ENCODE peak calls at places on chromosomes 12 and 14, in ten cellular contexts. S, D, Y, B, Z, A, E, U, W and T are unnamed samples. For H3K27me3, the result is how much of the 10 kb centered on the place peaks cover.

GRCh38 chr12:69556383-69556782 is 28.9 kb upstream of the CCT2 start:
- DNase-seq in A (no peak), S (no peak), Y (no peak), Z (no peak), D (no peak), B (no peak), E (no peak), U (no peak), W (no peak), T (no peak)

GRCh38 chr12:5492562-5492961 is 60.7 kb downstream of the NTF3 start:
- DNase-seq in D (peak), W (no peak), Y (no peak), Z (no peak), B (no peak), U (no peak), E (no peak), S (no peak), A (no peak), T (no peak)

GRCh38 chr14:61466249-61466904 is 145.0 kb downstream of the PRKCH start:
- DNase-seq in D (peak), B (peak), Z (peak), U (no peak), S (no peak), A (no peak), Y (no peak), E (no peak), W (peak), T (peak)

GRCh38 chr12:119621878-119622277 is 28.3 kb downstream of the TMEM233 start:
- DNase-seq in Z (no peak), S (no peak), U (no peak), D (no peak), B (no peak), Y (no peak), E (no peak), A (no peak), W (no peak), T (no peak)

GRCh38 chr12:116390656-116391335 is 113.3 kb upstream of the MED13L start:
- DNase-seq in S (no peak), Y (no peak), E (no peak), Z (no peak), W (no peak), A (no peak), D (no peak), B (no peak), U (no peak), T (no peak)

GRCh38 chr12:104519190-104519857 is 62.6 kb downstream of the CHST11 start:
- DNase-seq in B (no peak), U (no peak), Y (peak), S (no peak), E (peak), D (peak), Z (no peak), W (no peak), A (no peak), T (no peak)

GRCh38 chr12:121751034-121751433 is 38.5 kb downstream of the TMEM120B start:
- DNase-seq in B (no peak), S (no peak), Z (no peak), W (no peak), E (peak), Y (no peak), D (no peak), U (no peak), A (no peak), T (no peak)

GRCh38 chr12:52865090-52865944 is 16.5 kb upstream of the KRT78 start:
- DNase-seq in Y (no peak), U (peak), B (peak), D (peak), A (peak), S (peak), W (peak), E (no peak), Z (peak), T (peak)

GRCh38 chr12:44626883-44627282 is 249.2 kb downstream of the NELL2 start:
- DNase-seq in U (no peak), A (no peak), E (no peak), Z (no peak), S (no peak), W (no peak), B (no peak), D (no peak), Y (no peak), T (no peak)

GRCh38 chr14:38430522-38430921 is 174.6 kb upstream of the CLEC14A start:
- DNase-seq in Z (no peak), W (no peak), D (no peak), A (no peak), S (no peak), E (no peak), Y (no peak), B (no peak), U (no peak), T (no peak)

GRCh38 chr12:46386360-46386867 is 13.8 kb upstream of the SLC38A2 start:
- DNase-seq in S (no peak), A (no peak), B (no peak), Y (no peak), Z (no peak), E (no peak), U (no peak), W (no peak), D (no peak), T (no peak)

GRCh38 chr14:80906946-80907345 is 34.6 kb downstream of the CEP128 start:
- DNase-seq in A (no peak), W (no peak), D (no peak), U (no peak), B (no peak), Z (no peak), Y (no peak), E (no peak), S (no peak), T (no peak)

GRCh38 chr14:70189678-70190077 is 927 bp upstream of the SLC8A3 start:
- DNase-seq in A (no peak), W (no peak), E (no peak), U (no peak), D (peak), Z (no peak), B (no peak), S (no peak), Y (no peak), T (no peak)
- H3K27me3 ChIP-seq in A (half or more), W (half or more), E (under half), U (under half), D (half or more), Z (half or more), B (under half), S (under half), Y (under half), T (under half)

DNA sequence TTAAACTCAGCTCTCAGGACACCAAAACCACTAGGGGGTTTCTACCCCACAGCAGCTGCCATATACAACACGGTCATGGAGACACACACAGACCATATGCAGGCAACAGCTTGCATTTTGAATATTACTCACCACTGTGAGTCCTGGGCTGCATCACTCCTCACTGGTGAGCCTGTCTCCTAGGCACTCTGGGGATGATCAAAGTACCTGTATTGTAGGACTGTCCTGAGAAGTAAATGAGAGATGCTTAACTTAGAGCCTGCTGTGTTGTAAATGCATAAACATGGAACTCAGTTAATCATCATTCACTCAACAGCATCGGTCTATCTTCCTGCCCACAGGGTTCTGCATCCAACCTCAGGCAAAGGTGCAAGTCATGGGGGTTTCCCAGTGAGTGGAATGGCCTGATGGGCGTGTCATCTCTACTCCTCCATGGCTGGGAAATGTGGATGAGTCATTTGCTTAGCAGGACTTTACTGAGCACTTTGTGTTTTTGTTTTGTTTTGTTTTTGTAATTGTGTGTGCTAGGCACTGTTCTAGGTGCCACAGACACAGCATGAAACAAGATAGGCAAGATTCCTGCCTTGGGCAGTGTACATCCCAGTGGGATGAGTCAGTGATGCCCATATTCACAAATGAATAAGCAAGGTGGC is 1141.2 kb upstream of the TMEM132C start:
- DNase-seq in D (peak), S (no peak), Z (no peak), A (no peak), B (no peak), U (no peak), E (no peak), Y (no peak), W (no peak), T (no peak)
- H3K27ac ChIP-seq in D (no peak), S (no peak), Z (no peak), A (no peak), B (no peak), U (no peak), E (peak), Y (no peak), W (no peak), T (no peak)

GRCh38 chr14:76759589-76759988 is 1.7 kb upstream of the VASH1 start:
- DNase-seq in U (no peak), S (no peak), E (no peak), W (no peak), D (peak), A (no peak), Y (no peak), Z (no peak), B (no peak), T (no peak)
- H3K27me3 ChIP-seq in U (under half), S (under half), E (under half), W (under half), D (under half), A (under half), Y (under half), Z (under half), B (under half), T (under half)

GRCh38 chr14:103138483-103139370 is 15.5 kb downstream of the TNFAIP2 start:
- DNase-seq in D (peak), A (no peak), U (peak), B (peak), Z (no peak), E (no peak), S (no peak), W (no peak), Y (no peak), T (no peak)
- H3K27ac ChIP-seq in D (no peak), A (no peak), U (no peak), B (peak), Z (no peak), E (no peak), S (no peak), W (no peak), Y (no peak), T (no peak)

DNA sequence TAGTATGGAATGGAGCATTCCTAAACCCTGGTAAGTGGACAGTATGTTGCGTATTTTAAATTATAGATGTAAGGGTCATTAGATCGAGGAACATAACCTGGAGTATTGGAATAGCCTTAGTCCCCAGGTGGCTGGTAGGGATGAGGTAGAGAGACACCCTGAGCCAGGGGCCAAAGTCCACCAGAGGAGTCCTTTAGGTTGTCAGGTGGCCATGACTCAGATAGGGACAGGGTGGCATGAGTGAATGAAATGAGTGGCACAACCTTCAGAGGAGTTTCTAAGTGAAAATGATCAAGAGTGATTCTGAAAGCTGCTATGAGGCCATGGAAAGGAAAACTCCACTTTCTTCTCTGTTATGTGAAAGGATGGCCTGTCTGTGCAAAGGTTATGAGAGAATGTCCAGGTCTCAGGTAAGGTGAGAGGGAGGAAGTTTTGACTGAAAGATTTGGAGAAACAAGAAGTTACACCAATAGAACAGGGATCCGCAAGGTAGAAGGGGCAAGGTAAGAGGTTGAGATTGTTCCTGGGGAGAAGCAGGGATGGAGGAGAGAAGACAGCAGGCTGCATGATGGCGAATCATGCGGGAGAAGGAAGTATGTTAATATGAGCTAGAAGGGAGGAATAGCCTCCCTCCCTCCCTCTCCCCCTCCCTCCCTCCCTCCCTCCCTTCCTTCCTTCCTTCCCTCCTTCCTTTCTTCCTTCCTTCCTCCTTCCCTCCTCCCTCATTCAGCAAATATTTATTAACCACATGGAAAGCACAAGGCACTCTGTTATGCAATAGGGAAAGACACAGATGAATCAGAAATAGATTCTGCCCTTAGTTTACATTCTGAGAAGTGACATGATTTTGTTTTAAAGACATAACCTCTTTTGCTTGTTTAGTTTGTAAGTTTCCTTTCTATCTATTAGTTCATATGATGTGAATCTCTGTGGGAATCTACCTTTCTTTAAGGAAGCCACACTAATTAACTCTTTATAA is 14.0 kb upstream of the RIPK3 start:
- DNase-seq in Y (no peak), A (no peak), B (no peak), W (no peak), U (peak), S (no peak), D (peak), Z (no peak), E (no peak), T (no peak)
- H3K27me3 ChIP-seq in Y (under half), A (under half), B (under half), W (under half), U (under half), S (under half), D (half or more), Z (half or more), E (under half), T (under half)

DNA sequence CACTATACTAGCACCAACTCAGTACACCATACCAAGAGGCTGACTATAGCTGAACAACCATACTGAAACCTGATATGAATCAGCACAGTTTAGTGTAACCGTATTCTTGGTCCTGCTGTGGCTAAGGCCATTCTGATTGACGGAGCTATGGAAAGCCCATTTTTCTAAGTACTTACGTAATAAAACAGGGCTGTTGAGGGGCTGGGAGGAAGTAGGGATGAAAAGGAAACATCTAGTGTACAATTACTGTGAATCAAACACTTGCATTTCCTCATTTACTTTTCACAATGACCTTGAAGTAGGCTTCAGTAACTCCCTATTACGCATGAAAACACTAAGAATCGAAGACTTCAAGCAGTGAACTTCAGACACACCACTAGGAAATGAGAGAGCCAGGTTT is 198.2 kb downstream of the BTG1 start:
- DNase-seq in D (no peak), A (no peak), W (no peak), U (no peak), Y (no peak), Z (no peak), E (no peak), B (no peak), S (no peak), T (no peak)
- H3K27ac ChIP-seq in D (no peak), A (no peak), W (no peak), U (no peak), Y (no peak), Z (no peak), E (no peak), B (no peak), S (no peak), T (no peak)